ENCODE peak calls at places on chromosome 22, in four cellular contexts. L, S, E and K are unnamed samples.

GRCh38 chr22:42880815-42881214 is 23.7 kb upstream of the ARFGAP3 start:
- DNase-seq in L (no peak), S (no peak), E (no peak), K (no peak)

GRCh38 chr22:38038890-38039812 is 18.1 kb upstream of the PICK1 start:
- DNase-seq in L (no peak), S (no peak), E (no peak), K (no peak)

GRCh38 chr22:23199159-23199558 is 18.9 kb downstream of the BCR start:
- DNase-seq in L (no peak), S (no peak), E (no peak), K (no peak)

GRCh38 chr22:42316988-42317387 is 46.5 kb upstream of the TCF20 start:
- DNase-seq in L (no peak), S (peak; percentile 16), E (no peak), K (no peak)

GRCh38 chr22:33844273-33844672 is 76.0 kb downstream of the LARGE1 start:
- DNase-seq in L (no peak), S (no peak), E (no peak), K (no peak)

GRCh38 chr22:22897947-22898346 is 10.3 kb downstream of the IGLL5 start:
- DNase-seq in L (no peak), S (no peak), E (no peak), K (no peak)

GRCh38 chr22:27880778-27881394 is 38.2 kb downstream of the PITPNB start:
- DNase-seq in L (peak; percentile 10), S (peak; percentile 39), E (peak; percentile 69), K (peak; percentile 90)

GRCh38 chr22:44915441-44915840 is 94.4 kb downstream of the PHF21B start:
- DNase-seq in L (no peak), S (no peak), E (no peak), K (no peak)

GRCh38 chr22:38843716-38844660 is at the start of gene NPTXR:
- DNase-seq in L (peak; percentile 51), S (no peak), E (peak; percentile 65), K (peak; percentile 82)

GRCh38 chr22:43477151-43477725 is 65.4 kb downstream of the MPPED1 start:
- DNase-seq in L (no peak), S (no peak), E (no peak), K (no peak)